ENCODE peak calls at places on chromosome 2, in nine cellular contexts. One of them, this sample, is unnamed.

GRCh38 chr2:72638600-72639211 is 187.1 kb downstream of the EXOC6B start:
- DNase-seq in AG04449: no peak
- DNase-seq in fibroblast of lung: no peak
- DNase-seq in AG04450: no peak
- DNase-seq in neural progenitor cell: no peak
- DNase-seq in psoas muscle: no peak
- DNase-seq in choroid plexus epithelial cell: no peak
- DNase-seq in body of pancreas: no peak
- DNase-seq in MM.1S: no peak
- DNase-seq in this sample: no peak

GRCh38 chr2:41967426-41968181 is 80.2 kb upstream of the PKDCC start:
- DNase-seq in psoas muscle: peak; percentile 64
- DNase-seq in MM.1S: no peak
- DNase-seq in AG04450: no peak
- DNase-seq in AG04449: no peak
- DNase-seq in body of pancreas: peak; percentile 39
- DNase-seq in neural progenitor cell: no peak
- DNase-seq in fibroblast of lung: peak; percentile 47
- DNase-seq in choroid plexus epithelial cell: no peak
- DNase-seq in this sample: peak; percentile 91

GRCh38 chr2:238904177-238904576 is 56.3 kb downstream of the TWIST2 start:
- DNase-seq in psoas muscle: no peak
- DNase-seq in body of pancreas: no peak
- DNase-seq in choroid plexus epithelial cell: no peak
- DNase-seq in MM.1S: no peak
- DNase-seq in AG04450: no peak
- DNase-seq in fibroblast of lung: no peak
- DNase-seq in AG04449: no peak
- DNase-seq in neural progenitor cell: no peak
- DNase-seq in this sample: no peak

GRCh38 chr2:217218269-217219140 is 358.6 kb upstream of the TNP1 start:
- DNase-seq in psoas muscle: no peak
- DNase-seq in body of pancreas: no peak
- DNase-seq in AG04450: no peak
- DNase-seq in AG04449: no peak
- DNase-seq in choroid plexus epithelial cell: peak; percentile 90
- DNase-seq in neural progenitor cell: no peak
- DNase-seq in fibroblast of lung: peak; percentile 94
- DNase-seq in MM.1S: peak; percentile 58
- DNase-seq in this sample: no peak

GRCh38 chr2:128439231-128440086 is 120.8 kb upstream of the HS6ST1 start:
- DNase-seq in neural progenitor cell: no peak
- DNase-seq in fibroblast of lung: no peak
- DNase-seq in MM.1S: no peak
- DNase-seq in body of pancreas: no peak
- DNase-seq in AG04449: no peak
- DNase-seq in AG04450: no peak
- DNase-seq in psoas muscle: no peak
- DNase-seq in choroid plexus epithelial cell: no peak
- DNase-seq in this sample: peak; percentile 74

GRCh38 chr2:105573910-105574655 is 170.6 kb upstream of the NCK2 start:
- DNase-seq in fibroblast of lung: no peak
- DNase-seq in AG04449: no peak
- DNase-seq in MM.1S: peak; percentile 52
- DNase-seq in choroid plexus epithelial cell: no peak
- DNase-seq in AG04450: no peak
- DNase-seq in body of pancreas: no peak
- DNase-seq in neural progenitor cell: no peak
- DNase-seq in psoas muscle: no peak
- DNase-seq in this sample: no peak

GRCh38 chr2:190838492-190838910 is 42.1 kb upstream of the GLS start:
- DNase-seq in choroid plexus epithelial cell: peak; percentile 50
- DNase-seq in AG04449: peak; percentile 64
- DNase-seq in body of pancreas: no peak
- DNase-seq in MM.1S: no peak
- DNase-seq in AG04450: peak; percentile 59
- DNase-seq in psoas muscle: no peak
- DNase-seq in neural progenitor cell: no peak
- DNase-seq in fibroblast of lung: peak; percentile 96
- DNase-seq in this sample: no peak

GRCh38 chr2:176101862-176102261 is 2.3 kb downstream of the HOXD12 start:
- DNase-seq in psoas muscle: no peak
- DNase-seq in AG04450: no peak
- DNase-seq in MM.1S: no peak
- DNase-seq in choroid plexus epithelial cell: no peak
- DNase-seq in fibroblast of lung: no peak
- DNase-seq in AG04449: no peak
- DNase-seq in body of pancreas: no peak
- DNase-seq in neural progenitor cell: no peak
- DNase-seq in this sample: peak; percentile 68

GRCh38 chr2:75503048-75503607 is 57.6 kb downstream of the EVA1A start:
- DNase-seq in body of pancreas: no peak
- DNase-seq in AG04449: peak; percentile 66
- DNase-seq in neural progenitor cell: no peak
- DNase-seq in fibroblast of lung: peak; percentile 97
- DNase-seq in AG04450: peak; percentile 45
- DNase-seq in choroid plexus epithelial cell: peak; percentile 70
- DNase-seq in MM.1S: no peak
- DNase-seq in psoas muscle: no peak
- DNase-seq in this sample: no peak

GRCh38 chr2:42771546-42772153 is 7.7 kb upstream of the OXER1 start:
- DNase-seq in MM.1S: no peak
- DNase-seq in psoas muscle: no peak
- DNase-seq in choroid plexus epithelial cell: no peak
- DNase-seq in fibroblast of lung: no peak
- DNase-seq in AG04449: no peak
- DNase-seq in neural progenitor cell: no peak
- DNase-seq in AG04450: no peak
- DNase-seq in body of pancreas: no peak
- DNase-seq in this sample: no peak

GRCh38 chr2:230677182-230677946 is 35.3 kb upstream of the CAB39 start:
- DNase-seq in choroid plexus epithelial cell: peak; percentile 49
- DNase-seq in MM.1S: no peak
- DNase-seq in body of pancreas: no peak
- DNase-seq in AG04449: no peak
- DNase-seq in fibroblast of lung: peak; percentile 56
- DNase-seq in AG04450: no peak
- DNase-seq in neural progenitor cell: no peak
- DNase-seq in psoas muscle: no peak
- DNase-seq in this sample: no peak

GRCh38 chr2:232229296-232229916 is 149.1 kb upstream of the ALPP start:
- DNase-seq in AG04450: no peak
- DNase-seq in fibroblast of lung: peak; percentile 70
- DNase-seq in body of pancreas: peak; percentile 24
- DNase-seq in choroid plexus epithelial cell: peak; percentile 34
- DNase-seq in MM.1S: no peak
- DNase-seq in AG04449: no peak
- DNase-seq in neural progenitor cell: no peak
- DNase-seq in psoas muscle: no peak
- DNase-seq in this sample: no peak

GRCh38 chr2:177211602-177212105 is 940 bp upstream of the HNRNPA3 start:
- DNase-seq in MM.1S: peak; percentile 14
- DNase-seq in AG04450: no peak
- DNase-seq in body of pancreas: no peak
- DNase-seq in neural progenitor cell: no peak
- DNase-seq in AG04449: no peak
- DNase-seq in psoas muscle: no peak
- DNase-seq in choroid plexus epithelial cell: no peak
- DNase-seq in fibroblast of lung: no peak
- DNase-seq in this sample: no peak

GRCh38 chr2:110768591-110768990 is 36.2 kb downstream of the ACOXL start:
- DNase-seq in psoas muscle: no peak
- DNase-seq in body of pancreas: no peak
- DNase-seq in MM.1S: no peak
- DNase-seq in neural progenitor cell: peak; percentile 81
- DNase-seq in choroid plexus epithelial cell: no peak
- DNase-seq in AG04450: no peak
- DNase-seq in AG04449: no peak
- DNase-seq in fibroblast of lung: no peak
- DNase-seq in this sample: no peak

GRCh38 chr2:197810490-197810889 is 6.1 kb downstream of the PLCL1 start:
- DNase-seq in psoas muscle: no peak
- DNase-seq in choroid plexus epithelial cell: no peak
- DNase-seq in AG04450: no peak
- DNase-seq in body of pancreas: no peak
- DNase-seq in neural progenitor cell: no peak
- DNase-seq in fibroblast of lung: no peak
- DNase-seq in MM.1S: no peak
- DNase-seq in AG04449: no peak
- DNase-seq in this sample: no peak

GRCh38 chr2:127043367-127044164 is 63.4 kb downstream of the BIN1 start:
- DNase-seq in AG04450: no peak
- DNase-seq in MM.1S: no peak
- DNase-seq in body of pancreas: no peak
- DNase-seq in fibroblast of lung: no peak
- DNase-seq in AG04449: no peak
- DNase-seq in psoas muscle: peak; percentile 65
- DNase-seq in choroid plexus epithelial cell: no peak
- DNase-seq in neural progenitor cell: no peak
- DNase-seq in this sample: peak; percentile 83

GRCh38 chr2:200681731-200682130 is 95.9 kb downstream of the AOX1 start:
- DNase-seq in MM.1S: no peak
- DNase-seq in AG04449: no peak
- DNase-seq in neural progenitor cell: no peak
- DNase-seq in AG04450: no peak
- DNase-seq in body of pancreas: no peak
- DNase-seq in choroid plexus epithelial cell: peak; percentile 31
- DNase-seq in psoas muscle: no peak
- DNase-seq in fibroblast of lung: peak; percentile 13
- DNase-seq in this sample: no peak

GRCh38 chr2:187233811-187234210 is 214.2 kb downstream of the CALCRL start:
- DNase-seq in psoas muscle: no peak
- DNase-seq in neural progenitor cell: no peak
- DNase-seq in body of pancreas: no peak
- DNase-seq in AG04450: no peak
- DNase-seq in choroid plexus epithelial cell: peak; percentile 5
- DNase-seq in AG04449: no peak
- DNase-seq in fibroblast of lung: no peak
- DNase-seq in MM.1S: no peak
- DNase-seq in this sample: no peak

GRCh38 chr2:182784777-182785176 is 68.7 kb downstream of the DNAJC10 start:
- DNase-seq in psoas muscle: no peak
- DNase-seq in fibroblast of lung: peak; percentile 49
- DNase-seq in MM.1S: peak; percentile 24
- DNase-seq in AG04450: no peak
- DNase-seq in AG04449: no peak
- DNase-seq in neural progenitor cell: peak; percentile 44
- DNase-seq in body of pancreas: no peak
- DNase-seq in choroid plexus epithelial cell: peak; percentile 82
- DNase-seq in this sample: no peak
- TF ChIP-seq CTCF in psoas muscle: peak; percentile 63
- TF ChIP-seq CTCF in fibroblast of lung: peak; percentile 46
- TF ChIP-seq CTCF in MM.1S: peak; percentile 49
- TF ChIP-seq CTCF in AG04450: peak; percentile 71
- TF ChIP-seq CTCF in AG04449: peak; percentile 34
- TF ChIP-seq CTCF in neural progenitor cell: peak; percentile 78
- TF ChIP-seq CTCF in body of pancreas: peak; percentile 48
- TF ChIP-seq CTCF in choroid plexus epithelial cell: peak; percentile 60
- TF ChIP-seq CTCF in this sample: no peak

DNA sequence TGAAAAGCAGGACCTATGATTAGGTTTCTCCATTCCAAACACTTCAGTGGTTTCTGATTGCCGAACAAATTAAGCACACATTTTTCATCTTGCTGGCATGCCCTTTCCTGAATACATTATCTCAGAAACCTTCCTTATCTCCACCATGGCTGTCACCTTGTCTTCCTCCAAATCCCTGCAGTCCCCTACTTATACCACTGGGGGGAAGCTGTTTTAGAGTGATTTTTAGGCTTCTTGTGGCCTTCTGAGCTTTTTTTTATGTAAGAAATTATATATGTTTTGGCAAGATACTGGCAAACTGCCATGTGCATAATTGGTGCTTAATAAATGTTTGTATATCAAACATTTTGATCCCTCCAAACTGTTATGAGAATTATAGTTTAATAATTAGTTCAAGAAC is 229.2 kb downstream of the MYT1L start:
- DNase-seq in AG04449: no peak
- DNase-seq in body of pancreas: no peak
- DNase-seq in MM.1S: no peak
- DNase-seq in neural progenitor cell: peak; percentile 42
- DNase-seq in AG04450: no peak
- DNase-seq in psoas muscle: no peak
- DNase-seq in fibroblast of lung: no peak
- DNase-seq in choroid plexus epithelial cell: peak; percentile 52
- DNase-seq in this sample: no peak
- TF ChIP-seq CTCF in AG04449: no peak
- TF ChIP-seq CTCF in body of pancreas: peak; percentile 14
- TF ChIP-seq CTCF in MM.1S: no peak
- TF ChIP-seq CTCF in neural progenitor cell: peak; percentile 60
- TF ChIP-seq CTCF in AG04450: peak; percentile 12
- TF ChIP-seq CTCF in psoas muscle: no peak
- TF ChIP-seq CTCF in fibroblast of lung: no peak
- TF ChIP-seq CTCF in choroid plexus epithelial cell: peak; percentile 58
- TF ChIP-seq CTCF in this sample: no peak

GRCh38 chr2:96574364-96574763 is 37.8 kb downstream of the ARID5A start:
- DNase-seq in choroid plexus epithelial cell: peak; percentile 23
- DNase-seq in AG04450: no peak
- DNase-seq in body of pancreas: no peak
- DNase-seq in neural progenitor cell: no peak
- DNase-seq in AG04449: no peak
- DNase-seq in psoas muscle: no peak
- DNase-seq in MM.1S: no peak
- DNase-seq in fibroblast of lung: no peak
- DNase-seq in this sample: no peak
- TF ChIP-seq CTCF in choroid plexus epithelial cell: peak; percentile 47
- TF ChIP-seq CTCF in AG04450: peak; percentile 32
- TF ChIP-seq CTCF in body of pancreas: no peak
- TF ChIP-seq CTCF in neural progenitor cell: no peak
- TF ChIP-seq CTCF in AG04449: peak; percentile 16
- TF ChIP-seq CTCF in psoas muscle: no peak
- TF ChIP-seq CTCF in MM.1S: no peak
- TF ChIP-seq CTCF in fibroblast of lung: peak; percentile 3
- TF ChIP-seq CTCF in this sample: no peak

DNA sequence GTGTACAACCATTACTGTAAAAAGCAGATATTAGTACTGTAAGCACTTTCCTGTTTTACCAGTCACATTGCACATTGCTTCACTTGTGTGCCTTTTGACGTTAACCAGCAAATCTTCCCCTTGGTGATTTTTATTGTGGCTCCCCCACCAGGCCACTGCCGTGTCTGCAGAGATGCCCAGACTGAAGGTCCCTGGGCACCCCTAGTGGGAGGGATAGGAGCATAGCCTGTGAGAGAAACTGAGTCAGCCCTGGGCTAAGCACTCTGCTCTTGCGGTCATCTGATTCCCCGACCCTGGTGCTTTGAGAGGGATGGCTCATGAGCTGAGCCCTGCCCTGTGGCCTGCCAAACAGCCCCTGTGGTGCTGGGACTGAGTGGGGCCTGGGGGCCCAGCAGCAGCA is 73.4 kb downstream of the INPP4A start:
- DNase-seq in fibroblast of lung: no peak
- DNase-seq in AG04449: no peak
- DNase-seq in MM.1S: peak; percentile 24
- DNase-seq in psoas muscle: no peak
- DNase-seq in neural progenitor cell: peak; percentile 19
- DNase-seq in AG04450: no peak
- DNase-seq in body of pancreas: peak; percentile 19
- DNase-seq in choroid plexus epithelial cell: peak; percentile 62
- DNase-seq in this sample: no peak
- TF ChIP-seq CTCF in fibroblast of lung: peak; percentile 11
- TF ChIP-seq CTCF in AG04449: peak; percentile 5
- TF ChIP-seq CTCF in MM.1S: peak; percentile 74
- TF ChIP-seq CTCF in psoas muscle: peak; percentile 9
- TF ChIP-seq CTCF in neural progenitor cell: peak; percentile 50
- TF ChIP-seq CTCF in AG04450: peak; percentile 31
- TF ChIP-seq CTCF in body of pancreas: peak; percentile 16
- TF ChIP-seq CTCF in choroid plexus epithelial cell: peak; percentile 70
- TF ChIP-seq CTCF in this sample: no peak